ENCODE peak calls at places on chromosomes 3 and 15, in five cellular contexts. Y is fibroblast of mammary gland, R is bronchial epithelial cell, T is endothelial cell of umbilical vein, X is AG04450. P is an unnamed sample.

GRCh38 chr15:52368402-52368801 is 72.8 kb upstream of the MYO5C start:
- DNase-seq in X (no peak), T (no peak), R (no peak), Y (no peak), P (no peak)

GRCh38 chr3:134048278-134048996 is 18.7 kb upstream of the SLCO2A1 start:
- DNase-seq in R (no peak), T (no peak), Y (no peak), X (no peak), P (no peak)

GRCh38 chr3:184188080-184188479 is 2.1 kb downstream of the ABCF3 start:
- DNase-seq in X (no peak), Y (no peak), T (no peak), R (no peak), P (no peak)

GRCh38 chr15:66803182-66803729 is 101.2 kb downstream of the SMAD6 start:
- DNase-seq in T (peak; percentile 98), Y (peak; percentile 96), R (peak; percentile 88), X (peak; percentile 97), P (peak; percentile 97)

GRCh38 chr3:100448079-100448478 is 44.3 kb upstream of the TMEM45A start:
- DNase-seq in R (no peak), T (no peak), X (no peak), Y (no peak), P (no peak)

GRCh38 chr3:193962986-193963683 is 172.8 kb upstream of the HES1 start:
- DNase-seq in X (no peak), T (no peak), R (peak; percentile 28), Y (no peak), P (peak; percentile 44)

GRCh38 chr3:133941390-133941789 is 45.7 kb upstream of the RAB6B start:
- DNase-seq in R (no peak), T (peak; percentile 54), X (no peak), Y (peak; percentile 61), P (peak; percentile 84)

GRCh38 chr15:92773340-92773739 is 117.8 kb upstream of the FAM174B start:
- DNase-seq in R (no peak), Y (no peak), X (no peak), T (no peak), P (no peak)

GRCh38 chr3:117278424-117279190 is 569.0 kb downstream of the TUSC7 start:
- DNase-seq in X (no peak), R (peak; percentile 43), T (peak; percentile 69), Y (peak; percentile 39), P (peak; percentile 24)

GRCh38 chr3:154168998-154169880 is 48.0 kb downstream of the ARHGEF26 start:
- DNase-seq in Y (no peak), X (no peak), R (no peak), T (peak; percentile 17), P (no peak)

GRCh38 chr3:32895701-32896100 is 55.7 kb upstream of the CCR4 start:
- DNase-seq in R (no peak), Y (no peak), X (no peak), T (no peak), P (no peak)

GRCh38 chr3:196835081-196835480 is 32.6 kb upstream of the SENP5 start:
- DNase-seq in X (no peak), Y (no peak), R (no peak), T (no peak), P (no peak)

GRCh38 chr3:133944641-133945441 is 49.2 kb upstream of the RAB6B start:
- DNase-seq in R (peak; percentile 31), X (no peak), T (peak; percentile 95), Y (peak; percentile 93), P (peak; percentile 96)

GRCh38 chr15:96327155-96327741 is 3.3 kb upstream of the NR2F2 start:
- DNase-seq in T (peak; percentile 94), Y (peak; percentile 92), X (peak; percentile 71), R (peak; percentile 89), P (peak; percentile 81)

GRCh38 chr3:194880940-194881925 is 195.6 kb downstream of the FAM43A start:
- DNase-seq in Y (no peak), T (peak; percentile 3), R (no peak), X (no peak), P (no peak)

GRCh38 chr3:147400999-147401398 is 5.3 kb downstream of the ZIC4 start:
- DNase-seq in R (no peak), T (no peak), X (no peak), Y (no peak), P (no peak)

GRCh38 chr15:95263751-95264150 is 1032.4 kb downstream of the MCTP2 start:
- DNase-seq in T (no peak), X (no peak), R (no peak), Y (no peak), P (no peak)

GRCh38 chr3:162353414-162353813 is 856.8 kb downstream of the OTOL1 start:
- DNase-seq in R (no peak), T (no peak), Y (no peak), X (no peak), P (no peak)

GRCh38 chr15:76333720-76334437 is 2.7 kb upstream of the ISL2 start:
- DNase-seq in X (no peak), Y (no peak), T (no peak), R (no peak), P (no peak)

GRCh38 chr3:187594272-187594671 is 75.9 kb downstream of the SST start:
- DNase-seq in Y (no peak), T (no peak), R (no peak), X (no peak), P (no peak)

GRCh38 chr3:119311191-119311925 is 17.2 kb downstream of the ARHGAP31 start:
- DNase-seq in R (peak; percentile 85), X (no peak), Y (peak; percentile 91), T (peak; percentile 35), P (peak; percentile 65)

GRCh38 chr3:156150434-156151066 is 30.2 kb downstream of the KCNAB1 start:
- DNase-seq in R (peak; percentile 54), X (peak; percentile 23), T (peak; percentile 75), Y (peak; percentile 76), P (peak; percentile 62)

GRCh38 chr15:99745687-99746086 is 12.4 kb upstream of the LYSMD4 start:
- DNase-seq in R (no peak), X (no peak), T (no peak), Y (no peak), P (no peak)

GRCh38 chr15:88312941-88313579 is 56.5 kb upstream of the NTRK3 start:
- DNase-seq in T (no peak), R (no peak), X (no peak), Y (no peak), P (no peak)

GRCh38 chr3:8658326-8659212 is 14.0 kb upstream of the SSUH2 start:
- DNase-seq in X (no peak), R (peak; percentile 72), T (peak; percentile 94), Y (no peak), P (peak; percentile 76)

GRCh38 chr15:47035756-47036155 is 681.5 kb upstream of the SEMA6D start:
- DNase-seq in X (no peak), R (peak; percentile 88), Y (no peak), T (no peak), P (no peak)

GRCh38 chr15:87564666-87565065 is 691.9 kb downstream of the NTRK3 start:
- DNase-seq in T (no peak), Y (no peak), X (no peak), R (no peak), P (no peak)

GRCh38 chr3:52068055-52068704 is 11.8 kb upstream of the DUSP7 start:
- DNase-seq in Y (peak; percentile 56), X (no peak), T (no peak), R (no peak), P (no peak)

GRCh38 chr15:75738647-75739325 is 26.1 kb upstream of the CSPG4 start:
- DNase-seq in Y (peak; percentile 84), X (peak; percentile 66), R (peak; percentile 77), T (peak; percentile 80), P (peak; percentile 88)

GRCh38 chr3:24521306-24522154 is 26.9 kb upstream of the THRB start:
- DNase-seq in T (peak; percentile 37), X (no peak), R (peak; percentile 33), Y (peak; percentile 37), P (peak; percentile 52)

GRCh38 chr3:125165189-125165947 is 47.2 kb downstream of the SLC12A8 start:
- DNase-seq in T (peak; percentile 53), X (no peak), R (no peak), Y (peak; percentile 60), P (no peak)

DNA sequence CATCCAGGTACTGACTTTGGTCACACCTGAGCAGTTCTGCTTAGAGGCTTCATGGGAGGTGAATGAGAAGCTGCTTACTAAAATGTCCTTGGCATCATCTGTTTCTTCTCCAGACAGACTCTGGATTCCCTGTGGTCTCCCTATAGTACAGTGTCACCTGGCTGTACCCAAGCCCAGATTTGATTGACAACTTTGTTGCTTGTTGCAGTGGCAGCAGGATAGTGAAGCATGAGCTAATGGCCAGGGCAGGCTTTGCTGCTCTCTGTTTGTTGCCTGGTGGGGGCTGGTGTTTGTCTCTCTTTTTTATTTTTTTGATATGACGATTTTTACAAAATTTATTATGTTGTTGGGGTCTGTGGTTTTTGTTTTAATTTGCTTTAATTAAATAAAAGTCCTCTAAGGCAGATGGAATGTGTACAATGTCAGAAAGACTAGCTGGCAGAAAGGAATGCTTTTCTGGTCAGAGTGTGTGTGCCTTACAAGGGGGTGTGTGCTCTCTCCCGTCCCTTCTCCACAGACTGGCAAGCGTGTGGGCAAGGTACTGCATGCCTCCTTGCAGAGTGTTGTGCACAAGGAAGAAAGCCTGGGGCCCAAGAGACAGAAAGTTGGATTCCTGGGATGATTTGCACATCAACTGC is 15.3 kb upstream of the CLEC3B start:
- DNase-seq in T (peak; percentile 58), R (peak; percentile 78), Y (peak; percentile 69), X (no peak), P (no peak)
- TF ChIP-seq CTCF in T (no peak), R (no peak), Y (no peak), X (no peak), P (no peak)

DNA sequence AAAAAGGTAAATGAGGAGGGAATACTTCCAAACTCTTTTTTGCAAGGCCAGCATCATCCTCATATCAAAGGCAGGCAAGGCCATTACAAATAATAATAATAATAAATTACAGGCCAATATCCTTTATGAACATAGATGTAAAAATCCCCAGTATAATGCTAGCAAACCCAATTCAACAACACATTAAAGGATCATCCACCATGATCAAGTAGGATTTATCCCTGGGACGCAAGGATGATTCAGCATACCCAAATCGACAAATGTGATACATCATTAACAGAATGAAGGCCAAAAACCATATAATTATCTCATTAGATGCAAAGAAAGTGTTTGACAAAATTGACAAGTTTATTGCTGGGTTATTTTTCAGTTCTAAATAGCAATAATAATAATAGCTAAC is 53.6 kb downstream of the GHSR start:
- DNase-seq in R (no peak), T (no peak), X (no peak), Y (no peak), P (no peak)
- TF ChIP-seq CTCF in R (no peak), T (no peak), X (no peak), Y (no peak), P (no peak)

GRCh38 chr3:121749276-121750086 is at the start of gene GOLGB1:
- DNase-seq in R (peak; percentile 100), Y (peak; percentile 100), T (peak; percentile 99), X (peak; percentile 97), P (peak; percentile 100)
- TF ChIP-seq CTCF in R (no peak), Y (no peak), T (no peak), X (peak; percentile 24), P (no peak)

GRCh38 chr3:171862993-171863521 is 19.9 kb downstream of the TMEM212 start:
- DNase-seq in X (no peak), R (no peak), T (peak; percentile 98), Y (no peak), P (no peak)

GRCh38 chr3:171865191-171865865 is 22.2 kb downstream of the TMEM212 start:
- DNase-seq in Y (no peak), T (peak; percentile 88), X (no peak), R (no peak), P (no peak)

GRCh38 chr3:171863920-171864319 is 20.8 kb downstream of the TMEM212 start:
- DNase-seq in T (peak; percentile 49), R (no peak), X (no peak), Y (no peak), P (no peak)

GRCh38 chr3:171871392-171872274 is 28.5 kb downstream of the TMEM212 start:
- DNase-seq in T (peak; percentile 31), X (no peak), R (no peak), Y (peak; percentile 30), P (no peak)

GRCh38 chr3:171867976-171868375 is 24.8 kb downstream of the TMEM212 start:
- DNase-seq in R (no peak), Y (no peak), T (no peak), X (no peak), P (peak; percentile 16)
- TF ChIP-seq CTCF in R (peak; percentile 34), Y (peak; percentile 36), T (no peak), X (peak; percentile 36), P (peak; percentile 35)

P was measured in MCF 10A.